ENCODE peak calls at places on chromosomes 16 and 17, in nine cellular contexts. One of them, this sample, is unnamed.
A peak's percentile ranks its signal among the peaks of the same experiment; 100 is the strongest.

GRCh38 chr17:42553866-42554249 is 1.1 kb downstream of the HSD17B1 start:
- DNase-seq in stomach: peak; percentile 48
- DNase-seq in left lung: no peak
- DNase-seq in fibroblast of lung: no peak
- DNase-seq in BJ: no peak
- DNase-seq in thoracic aorta: no peak
- DNase-seq in foreskin fibroblast: peak; percentile 47
- DNase-seq in tibial artery: no peak
- DNase-seq in fibroblast of the aortic adventitia: no peak
- DNase-seq in this sample: no peak

GRCh38 chr16:53445534-53445933 is 11.3 kb downstream of the RBL2 start:
- DNase-seq in stomach: no peak
- DNase-seq in left lung: no peak
- DNase-seq in fibroblast of lung: no peak
- DNase-seq in BJ: no peak
- DNase-seq in thoracic aorta: no peak
- DNase-seq in foreskin fibroblast: no peak
- DNase-seq in tibial artery: no peak
- DNase-seq in fibroblast of the aortic adventitia: no peak
- DNase-seq in this sample: no peak

GRCh38 chr17:35345926-35346771 is 27.3 kb downstream of the SLFN11 start:
- DNase-seq in stomach: peak; percentile 30
- DNase-seq in left lung: peak; percentile 89
- DNase-seq in fibroblast of lung: peak; percentile 65
- DNase-seq in BJ: peak; percentile 24
- DNase-seq in thoracic aorta: peak; percentile 12
- DNase-seq in foreskin fibroblast: peak; percentile 75
- DNase-seq in tibial artery: peak; percentile 75
- DNase-seq in fibroblast of the aortic adventitia: peak; percentile 60
- DNase-seq in this sample: no peak

GRCh38 chr16:28623172-28623711 is 13.4 kb upstream of the SULT1A1 start:
- DNase-seq in stomach: peak; percentile 77
- DNase-seq in left lung: peak; percentile 66
- DNase-seq in fibroblast of lung: no peak
- DNase-seq in BJ: no peak
- DNase-seq in thoracic aorta: no peak
- DNase-seq in foreskin fibroblast: peak; percentile 37
- DNase-seq in tibial artery: no peak
- DNase-seq in fibroblast of the aortic adventitia: peak; percentile 11
- DNase-seq in this sample: peak; percentile 39

GRCh38 chr16:83806036-83806435 is 1.7 kb upstream of the HSBP1 start:
- DNase-seq in stomach: no peak
- DNase-seq in left lung: no peak
- DNase-seq in fibroblast of lung: no peak
- DNase-seq in BJ: no peak
- DNase-seq in thoracic aorta: no peak
- DNase-seq in foreskin fibroblast: no peak
- DNase-seq in tibial artery: no peak
- DNase-seq in fibroblast of the aortic adventitia: no peak
- DNase-seq in this sample: peak; percentile 24

GRCh38 chr17:75864448-75864871 is 9.3 kb upstream of the WBP2 start:
- DNase-seq in stomach: peak; percentile 53
- DNase-seq in left lung: peak; percentile 69
- DNase-seq in fibroblast of lung: peak; percentile 96
- DNase-seq in BJ: peak; percentile 63
- DNase-seq in thoracic aorta: no peak
- DNase-seq in foreskin fibroblast: peak; percentile 79
- DNase-seq in tibial artery: peak; percentile 75
- DNase-seq in fibroblast of the aortic adventitia: peak; percentile 87
- DNase-seq in this sample: peak; percentile 94

GRCh38 chr17:70691150-70691549 is 521.8 kb downstream of the KCNJ2 start:
- DNase-seq in stomach: no peak
- DNase-seq in left lung: no peak
- DNase-seq in fibroblast of lung: peak; percentile 23
- DNase-seq in BJ: no peak
- DNase-seq in thoracic aorta: no peak
- DNase-seq in foreskin fibroblast: no peak
- DNase-seq in tibial artery: no peak
- DNase-seq in fibroblast of the aortic adventitia: no peak
- DNase-seq in this sample: no peak

GRCh38 chr17:18069101-18069500 is 18.6 kb upstream of the DRG2 start:
- DNase-seq in stomach: no peak
- DNase-seq in left lung: no peak
- DNase-seq in fibroblast of lung: no peak
- DNase-seq in BJ: no peak
- DNase-seq in thoracic aorta: no peak
- DNase-seq in foreskin fibroblast: no peak
- DNase-seq in tibial artery: no peak
- DNase-seq in fibroblast of the aortic adventitia: no peak
- DNase-seq in this sample: no peak

GRCh38 chr17:82272495-82273326 is 789 bp downstream of the CSNK1D start:
- DNase-seq in stomach: no peak
- DNase-seq in left lung: peak; percentile 67
- DNase-seq in fibroblast of lung: no peak
- DNase-seq in BJ: no peak
- DNase-seq in thoracic aorta: no peak
- DNase-seq in foreskin fibroblast: peak; percentile 29
- DNase-seq in tibial artery: peak; percentile 31
- DNase-seq in fibroblast of the aortic adventitia: no peak
- DNase-seq in this sample: peak; percentile 43

GRCh38 chr17:75263051-75263450 is 1.4 kb downstream of the MRPS7 start:
- DNase-seq in stomach: no peak
- DNase-seq in left lung: no peak
- DNase-seq in fibroblast of lung: no peak
- DNase-seq in BJ: no peak
- DNase-seq in thoracic aorta: no peak
- DNase-seq in foreskin fibroblast: no peak
- DNase-seq in tibial artery: no peak
- DNase-seq in fibroblast of the aortic adventitia: no peak
- DNase-seq in this sample: no peak

GRCh38 chr17:27980035-27980434 is 62.4 kb upstream of the NLK start:
- DNase-seq in stomach: no peak
- DNase-seq in left lung: no peak
- DNase-seq in fibroblast of lung: no peak
- DNase-seq in BJ: peak; percentile 13
- DNase-seq in thoracic aorta: no peak
- DNase-seq in foreskin fibroblast: no peak
- DNase-seq in tibial artery: no peak
- DNase-seq in fibroblast of the aortic adventitia: peak; percentile 79
- DNase-seq in this sample: no peak

GRCh38 chr17:63433746-63434591 is 12.1 kb downstream of the CYB561 start:
- DNase-seq in stomach: peak; percentile 87
- DNase-seq in left lung: no peak
- DNase-seq in fibroblast of lung: peak; percentile 88
- DNase-seq in BJ: peak; percentile 74
- DNase-seq in thoracic aorta: peak; percentile 70
- DNase-seq in foreskin fibroblast: peak; percentile 96
- DNase-seq in tibial artery: peak; percentile 94
- DNase-seq in fibroblast of the aortic adventitia: peak; percentile 98
- DNase-seq in this sample: no peak

GRCh38 chr16:30179195-30179594 is 4.2 kb upstream of the CORO1A start:
- DNase-seq in stomach: no peak
- DNase-seq in left lung: no peak
- DNase-seq in fibroblast of lung: no peak
- DNase-seq in BJ: no peak
- DNase-seq in thoracic aorta: no peak
- DNase-seq in foreskin fibroblast: no peak
- DNase-seq in tibial artery: no peak
- DNase-seq in fibroblast of the aortic adventitia: no peak
- DNase-seq in this sample: no peak
- TF ChIP-seq CTCF in stomach: no peak
- TF ChIP-seq CTCF in left lung: no peak
- TF ChIP-seq CTCF in fibroblast of lung: no peak
- TF ChIP-seq CTCF in BJ: no peak
- TF ChIP-seq CTCF in thoracic aorta: no peak
- TF ChIP-seq CTCF in foreskin fibroblast: no peak
- TF ChIP-seq CTCF in tibial artery: no peak
- TF ChIP-seq CTCF in fibroblast of the aortic adventitia: no peak
- TF ChIP-seq CTCF in this sample: no peak

GRCh38 chr17:49910094-49910857 is 58.7 kb upstream of the DLX4 start:
- DNase-seq in stomach: peak; percentile 59
- DNase-seq in left lung: no peak
- DNase-seq in fibroblast of lung: no peak
- DNase-seq in BJ: no peak
- DNase-seq in thoracic aorta: no peak
- DNase-seq in foreskin fibroblast: no peak
- DNase-seq in tibial artery: no peak
- DNase-seq in fibroblast of the aortic adventitia: no peak
- DNase-seq in this sample: no peak
- H3K4me3 ChIP-seq in stomach: peak overlapping the region; percentile 19
- H3K4me3 ChIP-seq in left lung: no peak overlapping the region
- H3K4me3 ChIP-seq in fibroblast of lung: no peak overlapping the region
- H3K4me3 ChIP-seq in BJ: no peak overlapping the region
- H3K4me3 ChIP-seq in thoracic aorta: peak overlapping the region; percentile 25
- H3K4me3 ChIP-seq in foreskin fibroblast: no peak overlapping the region
- H3K4me3 ChIP-seq in tibial artery: no peak overlapping the region
- H3K4me3 ChIP-seq in fibroblast of the aortic adventitia: no peak overlapping the region
- H3K4me3 ChIP-seq in this sample: no peak overlapping the region

GRCh38 chr17:49603238-49603637 is 27.6 kb downstream of the NXPH3 start:
- DNase-seq in stomach: no peak
- DNase-seq in left lung: no peak
- DNase-seq in fibroblast of lung: no peak
- DNase-seq in BJ: no peak
- DNase-seq in thoracic aorta: no peak
- DNase-seq in foreskin fibroblast: no peak
- DNase-seq in tibial artery: no peak
- DNase-seq in fibroblast of the aortic adventitia: peak; percentile 40
- DNase-seq in this sample: no peak
- TF ChIP-seq CTCF in stomach: no peak
- TF ChIP-seq CTCF in left lung: no peak
- TF ChIP-seq CTCF in fibroblast of lung: no peak
- TF ChIP-seq CTCF in BJ: no peak
- TF ChIP-seq CTCF in thoracic aorta: no peak
- TF ChIP-seq CTCF in foreskin fibroblast: no peak
- TF ChIP-seq CTCF in tibial artery: no peak
- TF ChIP-seq CTCF in fibroblast of the aortic adventitia: no peak
- TF ChIP-seq CTCF in this sample: no peak

GRCh38 chr16:79597277-79597676 is 3.3 kb downstream of the MAF start:
- DNase-seq in stomach: no peak
- DNase-seq in left lung: no peak
- DNase-seq in fibroblast of lung: peak; percentile 33
- DNase-seq in BJ: no peak
- DNase-seq in thoracic aorta: no peak
- DNase-seq in foreskin fibroblast: no peak
- DNase-seq in tibial artery: no peak
- DNase-seq in fibroblast of the aortic adventitia: no peak
- DNase-seq in this sample: no peak

GRCh38 chr16:79593074-79593531 is 7.4 kb downstream of the MAF start:
- DNase-seq in stomach: no peak
- DNase-seq in left lung: no peak
- DNase-seq in fibroblast of lung: peak; percentile 54
- DNase-seq in BJ: no peak
- DNase-seq in thoracic aorta: no peak
- DNase-seq in foreskin fibroblast: peak; percentile 12
- DNase-seq in tibial artery: no peak
- DNase-seq in fibroblast of the aortic adventitia: no peak
- DNase-seq in this sample: no peak

GRCh38 chr16:79595916-79596450 is 4.6 kb downstream of the MAF start:
- DNase-seq in stomach: no peak
- DNase-seq in left lung: no peak
- DNase-seq in fibroblast of lung: no peak
- DNase-seq in BJ: no peak
- DNase-seq in thoracic aorta: no peak
- DNase-seq in foreskin fibroblast: no peak
- DNase-seq in tibial artery: no peak
- DNase-seq in fibroblast of the aortic adventitia: no peak
- DNase-seq in this sample: no peak

GRCh38 chr16:79593754-79594153 is 6.8 kb downstream of the MAF start:
- DNase-seq in stomach: no peak
- DNase-seq in left lung: no peak
- DNase-seq in fibroblast of lung: no peak
- DNase-seq in BJ: no peak
- DNase-seq in thoracic aorta: no peak
- DNase-seq in foreskin fibroblast: no peak
- DNase-seq in tibial artery: no peak
- DNase-seq in fibroblast of the aortic adventitia: no peak
- DNase-seq in this sample: no peak

DNA sequence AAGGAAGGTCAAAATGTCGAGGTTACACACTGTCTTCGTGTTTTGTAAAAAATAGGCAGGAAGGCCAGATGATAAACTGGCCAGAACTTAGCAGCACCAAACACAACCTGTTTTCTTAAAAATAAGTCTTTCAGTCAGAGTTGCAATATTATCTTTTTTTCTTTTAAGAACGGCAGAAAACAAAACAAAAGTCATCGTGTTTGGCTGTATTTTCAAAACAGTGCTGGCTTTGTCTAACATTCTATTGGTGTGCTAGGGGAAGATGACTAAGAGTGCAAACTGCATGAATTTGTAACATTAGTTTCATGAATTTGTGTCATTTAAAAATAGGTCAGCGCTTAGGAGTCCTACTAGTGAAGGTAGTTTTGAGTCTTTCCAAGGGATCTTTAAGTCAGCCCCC is 5.3 kb downstream of the MAF start:
- DNase-seq in stomach: no peak
- DNase-seq in left lung: no peak
- DNase-seq in fibroblast of lung: peak; percentile 36
- DNase-seq in BJ: no peak
- DNase-seq in thoracic aorta: no peak
- DNase-seq in foreskin fibroblast: peak; percentile 25
- DNase-seq in tibial artery: no peak
- DNase-seq in fibroblast of the aortic adventitia: no peak
- DNase-seq in this sample: no peak
- H3K4me3 ChIP-seq in stomach: peak overlapping the region; percentile 83
- H3K4me3 ChIP-seq in left lung: peak overlapping the region; percentile 63
- H3K4me3 ChIP-seq in fibroblast of lung: no peak overlapping the region
- H3K4me3 ChIP-seq in BJ: peak overlapping the region; percentile 56
- H3K4me3 ChIP-seq in thoracic aorta: peak overlapping the region; percentile 86
- H3K4me3 ChIP-seq in foreskin fibroblast: peak overlapping the region; percentile 17
- H3K4me3 ChIP-seq in tibial artery: peak overlapping the region; percentile 64
- H3K4me3 ChIP-seq in fibroblast of the aortic adventitia: no peak overlapping the region
- H3K4me3 ChIP-seq in this sample: no peak overlapping the region

DNA sequence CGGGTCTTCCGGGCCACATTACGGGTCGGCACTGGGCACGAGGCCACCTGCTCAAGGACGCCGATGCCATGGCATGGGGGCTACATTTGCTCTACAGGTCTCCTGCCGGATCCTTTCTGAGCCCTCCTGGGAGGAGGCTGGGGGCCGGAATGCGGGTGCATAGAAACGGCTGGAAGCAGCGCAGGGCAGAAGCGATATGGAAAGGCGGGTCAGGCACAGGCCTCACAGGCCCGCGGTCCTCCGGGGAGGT is 28.4 kb downstream of the AXIN1 start:
- DNase-seq in stomach: no peak
- DNase-seq in left lung: no peak
- DNase-seq in fibroblast of lung: no peak
- DNase-seq in BJ: no peak
- DNase-seq in thoracic aorta: no peak
- DNase-seq in foreskin fibroblast: no peak
- DNase-seq in tibial artery: no peak
- DNase-seq in fibroblast of the aortic adventitia: no peak
- DNase-seq in this sample: no peak
- TF ChIP-seq CTCF in stomach: no peak
- TF ChIP-seq CTCF in left lung: no peak
- TF ChIP-seq CTCF in fibroblast of lung: no peak
- TF ChIP-seq CTCF in BJ: no peak
- TF ChIP-seq CTCF in thoracic aorta: no peak
- TF ChIP-seq CTCF in foreskin fibroblast: no peak
- TF ChIP-seq CTCF in tibial artery: no peak
- TF ChIP-seq CTCF in fibroblast of the aortic adventitia: no peak
- TF ChIP-seq CTCF in this sample: no peak

This sample was measured in GM12865.